ENCODE peak calls at places on chromosomes 4 and X, in seven cellular contexts. One of them, this sample, is unnamed.

GRCh38 chr4:175542787-175543186 is 269.3 kb downstream of the GPM6A start:
- DNase-seq in tibial artery: no peak
- DNase-seq in thoracic aorta: no peak
- DNase-seq in pancreas: no peak
- DNase-seq in HepG2: no peak
- DNase-seq in foreskin keratinocyte: no peak
- DNase-seq in transverse colon: no peak
- DNase-seq in this sample: no peak

GRCh38 chr4:162015090-162015489 is 148.7 kb downstream of the FSTL5 start:
- DNase-seq in tibial artery: no peak
- DNase-seq in thoracic aorta: no peak
- DNase-seq in pancreas: no peak
- DNase-seq in HepG2: no peak
- DNase-seq in foreskin keratinocyte: no peak
- DNase-seq in transverse colon: no peak
- DNase-seq in this sample: no peak

GRCh38 chr4:26206339-26206738 is 114.5 kb upstream of the RBPJ start:
- DNase-seq in tibial artery: peak; percentile 68
- DNase-seq in thoracic aorta: no peak
- DNase-seq in pancreas: peak; percentile 63
- DNase-seq in HepG2: no peak
- DNase-seq in foreskin keratinocyte: no peak
- DNase-seq in transverse colon: no peak
- DNase-seq in this sample: no peak

GRCh38 chr4:25843340-25844097 is 19.3 kb downstream of the SEL1L3 start:
- DNase-seq in tibial artery: no peak
- DNase-seq in thoracic aorta: no peak
- DNase-seq in pancreas: no peak
- DNase-seq in HepG2: no peak
- DNase-seq in foreskin keratinocyte: no peak
- DNase-seq in transverse colon: peak; percentile 59
- DNase-seq in this sample: peak; percentile 61

GRCh38 chr4:156662921-156663320 is 308.7 kb downstream of the PDGFC start:
- DNase-seq in tibial artery: no peak
- DNase-seq in thoracic aorta: no peak
- DNase-seq in pancreas: no peak
- DNase-seq in HepG2: no peak
- DNase-seq in foreskin keratinocyte: no peak
- DNase-seq in transverse colon: no peak
- DNase-seq in this sample: no peak

GRCh38 chrX:39242187-39242586 is 440.9 kb downstream of the MID1IP1 start:
- DNase-seq in tibial artery: no peak
- DNase-seq in thoracic aorta: no peak
- DNase-seq in pancreas: no peak
- DNase-seq in HepG2: peak; percentile 14
- DNase-seq in foreskin keratinocyte: no peak
- DNase-seq in transverse colon: peak; percentile 52
- DNase-seq in this sample: no peak

GRCh38 chr4:81227138-81227537 is 12.1 kb upstream of the PRKG2 start:
- DNase-seq in tibial artery: no peak
- DNase-seq in thoracic aorta: no peak
- DNase-seq in pancreas: no peak
- DNase-seq in HepG2: no peak
- DNase-seq in foreskin keratinocyte: no peak
- DNase-seq in transverse colon: no peak
- DNase-seq in this sample: no peak

GRCh38 chr4:26792639-26793038 is 68.0 kb upstream of the STIM2 start:
- DNase-seq in tibial artery: no peak
- DNase-seq in thoracic aorta: no peak
- DNase-seq in pancreas: no peak
- DNase-seq in HepG2: no peak
- DNase-seq in foreskin keratinocyte: no peak
- DNase-seq in transverse colon: no peak
- DNase-seq in this sample: no peak

GRCh38 chr4:88158360-88159136 is at the start of gene ABCG2:
- DNase-seq in tibial artery: peak; percentile 24
- DNase-seq in thoracic aorta: no peak
- DNase-seq in pancreas: peak; percentile 14
- DNase-seq in HepG2: peak; percentile 16
- DNase-seq in foreskin keratinocyte: no peak
- DNase-seq in transverse colon: peak; percentile 58
- DNase-seq in this sample: peak; percentile 82

GRCh38 chrX:74422029-74422352 is 698 bp downstream of the SLC16A2 start:
- DNase-seq in tibial artery: no peak
- DNase-seq in thoracic aorta: no peak
- DNase-seq in pancreas: peak; percentile 16
- DNase-seq in HepG2: no peak
- DNase-seq in foreskin keratinocyte: no peak
- DNase-seq in transverse colon: no peak
- DNase-seq in this sample: no peak

GRCh38 chr4:152079543-152080293 is 318.9 kb upstream of the GATB start:
- DNase-seq in tibial artery: no peak
- DNase-seq in thoracic aorta: no peak
- DNase-seq in pancreas: no peak
- DNase-seq in HepG2: no peak
- DNase-seq in foreskin keratinocyte: no peak
- DNase-seq in transverse colon: no peak
- DNase-seq in this sample: no peak

GRCh38 chr4:173448103-173448502 is 49.2 kb upstream of the SCRG1 start:
- DNase-seq in tibial artery: no peak
- DNase-seq in thoracic aorta: no peak
- DNase-seq in pancreas: no peak
- DNase-seq in HepG2: no peak
- DNase-seq in foreskin keratinocyte: no peak
- DNase-seq in transverse colon: peak; percentile 21
- DNase-seq in this sample: no peak

GRCh38 chrX:119503484-119503861 is 35.2 kb downstream of the SLC25A5 start:
- DNase-seq in tibial artery: peak; percentile 26
- DNase-seq in thoracic aorta: peak; percentile 25
- DNase-seq in pancreas: peak; percentile 43
- DNase-seq in HepG2: peak; percentile 22
- DNase-seq in foreskin keratinocyte: peak; percentile 72
- DNase-seq in transverse colon: peak; percentile 47
- DNase-seq in this sample: no peak

GRCh38 chr4:2040391-2041233 is 18.5 kb upstream of the NAT8L start:
- DNase-seq in tibial artery: no peak
- DNase-seq in thoracic aorta: no peak
- DNase-seq in pancreas: no peak
- DNase-seq in HepG2: no peak
- DNase-seq in foreskin keratinocyte: no peak
- DNase-seq in transverse colon: no peak
- DNase-seq in this sample: no peak

GRCh38 chrX:138791551-138791950 is 80.0 kb upstream of the FGF13 start:
- DNase-seq in tibial artery: no peak
- DNase-seq in thoracic aorta: no peak
- DNase-seq in pancreas: no peak
- DNase-seq in HepG2: no peak
- DNase-seq in foreskin keratinocyte: no peak
- DNase-seq in transverse colon: no peak
- DNase-seq in this sample: no peak

GRCh38 chrX:50691820-50692219 is 122.2 kb downstream of the SHROOM4 start:
- DNase-seq in tibial artery: no peak
- DNase-seq in thoracic aorta: no peak
- DNase-seq in pancreas: no peak
- DNase-seq in HepG2: peak; percentile 38
- DNase-seq in foreskin keratinocyte: no peak
- DNase-seq in transverse colon: no peak
- DNase-seq in this sample: no peak

GRCh38 chrX:136065044-136065671 is 79.9 kb downstream of the SLC9A6 start:
- DNase-seq in tibial artery: peak; percentile 28
- DNase-seq in thoracic aorta: no peak
- DNase-seq in pancreas: no peak
- DNase-seq in HepG2: peak; percentile 42
- DNase-seq in foreskin keratinocyte: no peak
- DNase-seq in transverse colon: no peak
- DNase-seq in this sample: no peak

GRCh38 chrX:35890699-35891098 is 28.8 kb upstream of the CFAP47 start:
- DNase-seq in tibial artery: peak; percentile 19
- DNase-seq in thoracic aorta: no peak
- DNase-seq in pancreas: peak; percentile 55
- DNase-seq in HepG2: peak; percentile 46
- DNase-seq in foreskin keratinocyte: no peak
- DNase-seq in transverse colon: peak; percentile 38
- DNase-seq in this sample: no peak

GRCh38 chrX:8815460-8816065 is 14.4 kb upstream of the FAM9A start:
- DNase-seq in tibial artery: no peak
- DNase-seq in thoracic aorta: no peak
- DNase-seq in pancreas: no peak
- DNase-seq in HepG2: peak; percentile 45
- DNase-seq in foreskin keratinocyte: no peak
- DNase-seq in transverse colon: no peak
- DNase-seq in this sample: no peak

GRCh38 chr4:70158576-70158975 is 4.5 kb downstream of the PRR27 start:
- DNase-seq in tibial artery: no peak
- DNase-seq in thoracic aorta: no peak
- DNase-seq in pancreas: peak; percentile 18
- DNase-seq in HepG2: no peak
- DNase-seq in foreskin keratinocyte: no peak
- DNase-seq in transverse colon: no peak
- DNase-seq in this sample: no peak

GRCh38 chr4:128191115-128191897 is 96.3 kb downstream of the PGRMC2 start:
- DNase-seq in tibial artery: peak; percentile 60
- DNase-seq in thoracic aorta: no peak
- DNase-seq in pancreas: peak; percentile 57
- DNase-seq in HepG2: peak; percentile 63
- DNase-seq in foreskin keratinocyte: peak; percentile 26
- DNase-seq in transverse colon: peak; percentile 60
- DNase-seq in this sample: peak; percentile 45

DNA sequence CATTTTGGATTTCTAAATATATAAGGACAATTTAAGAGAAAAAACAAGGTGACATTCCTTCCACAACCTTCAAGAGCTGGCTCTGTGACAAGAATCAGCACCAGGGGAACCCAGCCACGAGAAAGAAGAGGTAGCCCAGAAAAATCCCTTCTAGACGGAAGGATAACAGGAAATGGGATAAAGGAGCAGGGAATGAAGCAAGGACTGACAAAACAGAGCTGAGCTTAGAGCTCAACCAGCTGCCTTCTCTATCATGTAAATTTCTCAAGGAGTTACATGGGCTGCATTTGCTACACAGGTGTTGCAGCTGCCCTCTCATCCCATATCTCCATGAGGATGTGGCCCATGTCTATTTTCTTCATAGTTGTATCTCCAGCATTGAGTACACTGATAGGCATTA is 154.2 kb upstream of the PRDX4 start:
- DNase-seq in tibial artery: no peak
- DNase-seq in thoracic aorta: no peak
- DNase-seq in pancreas: no peak
- DNase-seq in HepG2: no peak
- DNase-seq in foreskin keratinocyte: no peak
- DNase-seq in transverse colon: no peak
- DNase-seq in this sample: no peak
- H3K4me1 ChIP-seq in tibial artery: peaks cover 5% of the 10 kb centered on the region
- H3K4me1 ChIP-seq in thoracic aorta: no peaks in the 10 kb centered on the region
- H3K4me1 ChIP-seq in pancreas: no peaks in the 10 kb centered on the region
- H3K4me1 ChIP-seq in HepG2: no peaks in the 10 kb centered on the region
- H3K4me1 ChIP-seq in foreskin keratinocyte: peaks cover 6% of the 10 kb centered on the region
- H3K4me1 ChIP-seq in transverse colon: no peaks in the 10 kb centered on the region
- H3K4me1 ChIP-seq in this sample: no peaks in the 10 kb centered on the region

GRCh38 chr4:139177049-139177887 is at the start of gene ELF2:
- DNase-seq in tibial artery: peak; percentile 94
- DNase-seq in thoracic aorta: peak; percentile 82
- DNase-seq in pancreas: peak; percentile 97
- DNase-seq in HepG2: peak; percentile 68
- DNase-seq in foreskin keratinocyte: peak; percentile 64
- DNase-seq in transverse colon: peak; percentile 95
- DNase-seq in this sample: peak; percentile 97
- TF ChIP-seq CTCF in tibial artery: no peak
- TF ChIP-seq CTCF in thoracic aorta: no peak
- TF ChIP-seq CTCF in pancreas: no peak
- TF ChIP-seq CTCF in HepG2: no peak
- TF ChIP-seq CTCF in foreskin keratinocyte: no peak
- TF ChIP-seq CTCF in transverse colon: no peak
- TF ChIP-seq CTCF in this sample: no peak

GRCh38 chr4:138050601-138051000 is 191.5 kb downstream of the SLC7A11 start:
- DNase-seq in tibial artery: no peak
- DNase-seq in thoracic aorta: no peak
- DNase-seq in pancreas: no peak
- DNase-seq in HepG2: no peak
- DNase-seq in foreskin keratinocyte: no peak
- DNase-seq in transverse colon: no peak
- DNase-seq in this sample: no peak

GRCh38 chr4:138055890-138056289 is 186.3 kb downstream of the SLC7A11 start:
- DNase-seq in tibial artery: no peak
- DNase-seq in thoracic aorta: no peak
- DNase-seq in pancreas: no peak
- DNase-seq in HepG2: no peak
- DNase-seq in foreskin keratinocyte: peak; percentile 42
- DNase-seq in transverse colon: no peak
- DNase-seq in this sample: no peak

GRCh38 chr4:138051157-138051556 is 191.0 kb downstream of the SLC7A11 start:
- DNase-seq in tibial artery: no peak
- DNase-seq in thoracic aorta: no peak
- DNase-seq in pancreas: no peak
- DNase-seq in HepG2: no peak
- DNase-seq in foreskin keratinocyte: no peak
- DNase-seq in transverse colon: no peak
- DNase-seq in this sample: no peak

GRCh38 chr4:138053601-138054322 is 188.4 kb downstream of the SLC7A11 start:
- DNase-seq in tibial artery: no peak
- DNase-seq in thoracic aorta: peak; percentile 13
- DNase-seq in pancreas: no peak
- DNase-seq in HepG2: no peak
- DNase-seq in foreskin keratinocyte: peak; percentile 85
- DNase-seq in transverse colon: no peak
- DNase-seq in this sample: no peak

DNA sequence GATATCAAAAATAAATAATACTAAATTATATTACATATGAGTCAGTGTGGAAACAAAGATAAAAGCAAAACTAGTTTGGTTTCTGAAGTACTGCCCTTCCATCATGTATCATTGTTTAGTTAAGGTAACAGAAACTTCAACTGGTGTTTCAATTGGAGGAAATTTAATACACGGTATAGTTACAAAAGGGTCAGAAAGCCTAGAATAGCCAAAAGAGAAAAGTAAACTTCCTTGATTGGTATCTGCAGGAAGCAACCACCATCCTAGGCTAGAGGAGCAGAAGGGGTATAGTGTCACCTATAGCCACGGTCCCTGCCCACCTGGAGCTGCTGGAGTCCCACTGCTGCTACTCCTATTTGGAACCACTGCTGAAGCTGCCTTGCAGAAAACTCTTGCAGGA is 185.6 kb downstream of the SLC7A11 start:
- DNase-seq in tibial artery: no peak
- DNase-seq in thoracic aorta: no peak
- DNase-seq in pancreas: no peak
- DNase-seq in HepG2: no peak
- DNase-seq in foreskin keratinocyte: no peak
- DNase-seq in transverse colon: no peak
- DNase-seq in this sample: no peak
- H3K4me1 ChIP-seq in tibial artery: peaks cover 7% of the 10 kb centered on the region
- H3K4me1 ChIP-seq in thoracic aorta: peaks cover 18% of the 10 kb centered on the region
- H3K4me1 ChIP-seq in pancreas: no peaks in the 10 kb centered on the region
- H3K4me1 ChIP-seq in HepG2: no peaks in the 10 kb centered on the region
- H3K4me1 ChIP-seq in foreskin keratinocyte: peaks cover 37% of the 10 kb centered on the region
- H3K4me1 ChIP-seq in transverse colon: no peaks in the 10 kb centered on the region
- H3K4me1 ChIP-seq in this sample: no peaks in the 10 kb centered on the region

DNA sequence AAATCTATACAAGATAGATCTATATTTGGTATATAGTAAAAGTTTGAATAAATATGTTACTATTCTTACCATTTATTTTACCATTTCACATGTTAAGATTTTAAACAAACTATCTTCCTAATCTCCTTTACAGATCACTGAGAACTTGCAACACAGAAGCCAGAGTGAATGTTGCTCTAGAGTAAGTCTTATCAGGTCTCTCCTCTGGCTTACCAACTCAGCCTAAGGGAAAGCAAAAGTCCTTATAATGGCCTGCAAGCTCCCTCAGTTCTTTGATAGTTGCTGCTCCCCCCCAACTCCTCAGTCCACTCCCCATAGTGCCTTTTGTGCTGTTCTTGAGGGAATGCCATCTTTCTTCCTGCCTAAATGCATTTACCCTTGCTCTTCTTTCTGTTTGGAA is 25.7 kb upstream of the SLC7A11 start:
- DNase-seq in tibial artery: no peak
- DNase-seq in thoracic aorta: no peak
- DNase-seq in pancreas: no peak
- DNase-seq in HepG2: no peak
- DNase-seq in foreskin keratinocyte: no peak
- DNase-seq in transverse colon: no peak
- DNase-seq in this sample: no peak
- TF ChIP-seq CTCF in tibial artery: no peak
- TF ChIP-seq CTCF in thoracic aorta: no peak
- TF ChIP-seq CTCF in pancreas: no peak
- TF ChIP-seq CTCF in HepG2: no peak
- TF ChIP-seq CTCF in foreskin keratinocyte: no peak
- TF ChIP-seq CTCF in transverse colon: no peak
- TF ChIP-seq CTCF in this sample: no peak

This sample was measured in left lung.